ENCODE peak calls at places on chromosomes 5 and 9, in ten cellular contexts. One of them, this sample, is unnamed.

GRCh38 chr9:90642570-90643539 is at the start of gene DIRAS2:
- DNase-seq in amygdala: peak
- DNase-seq in RWPE1: peak
- DNase-seq in KG1: no peak
- DNase-seq in T follicular helper cell: no peak
- DNase-seq in psoas muscle: peak
- DNase-seq in CD4-positive, CD25-positive, alpha-beta regulatory T cell: no peak
- DNase-seq in heart right ventricle: peak
- DNase-seq in EH: peak
- DNase-seq in tibial nerve: no peak
- DNase-seq in this sample: peak

GRCh38 chr9:33524431-33524947 is 438 bp downstream of the ANKRD18B start:
- DNase-seq in psoas muscle: no peak
- DNase-seq in heart right ventricle: no peak
- DNase-seq in T follicular helper cell: peak
- DNase-seq in KG1: no peak
- DNase-seq in RWPE1: no peak
- DNase-seq in tibial nerve: no peak
- DNase-seq in amygdala: no peak
- DNase-seq in EH: no peak
- DNase-seq in CD4-positive, CD25-positive, alpha-beta regulatory T cell: no peak
- DNase-seq in this sample: no peak

GRCh38 chr5:20974423-20974822 is 986.4 kb upstream of the CDH18 start:
- DNase-seq in EH: no peak
- DNase-seq in tibial nerve: no peak
- DNase-seq in amygdala: no peak
- DNase-seq in heart right ventricle: no peak
- DNase-seq in T follicular helper cell: no peak
- DNase-seq in psoas muscle: no peak
- DNase-seq in RWPE1: no peak
- DNase-seq in CD4-positive, CD25-positive, alpha-beta regulatory T cell: no peak
- DNase-seq in KG1: no peak
- DNase-seq in this sample: no peak

GRCh38 chr5:38662088-38662487 is 105.6 kb upstream of the LIFR start:
- DNase-seq in RWPE1: no peak
- DNase-seq in KG1: no peak
- DNase-seq in amygdala: no peak
- DNase-seq in EH: no peak
- DNase-seq in CD4-positive, CD25-positive, alpha-beta regulatory T cell: no peak
- DNase-seq in heart right ventricle: no peak
- DNase-seq in T follicular helper cell: no peak
- DNase-seq in psoas muscle: no peak
- DNase-seq in tibial nerve: no peak
- DNase-seq in this sample: no peak

GRCh38 chr9:127158995-127159801 is 36.8 kb upstream of the ANGPTL2 start:
- DNase-seq in EH: peak
- DNase-seq in tibial nerve: peak
- DNase-seq in KG1: no peak
- DNase-seq in CD4-positive, CD25-positive, alpha-beta regulatory T cell: no peak
- DNase-seq in RWPE1: peak
- DNase-seq in psoas muscle: peak
- DNase-seq in amygdala: peak
- DNase-seq in heart right ventricle: no peak
- DNase-seq in T follicular helper cell: no peak
- DNase-seq in this sample: peak

GRCh38 chr5:135345945-135346731 is 52.9 kb downstream of the MACROH2A1 start:
- DNase-seq in RWPE1: no peak
- DNase-seq in EH: no peak
- DNase-seq in tibial nerve: no peak
- DNase-seq in amygdala: no peak
- DNase-seq in KG1: no peak
- DNase-seq in CD4-positive, CD25-positive, alpha-beta regulatory T cell: no peak
- DNase-seq in psoas muscle: no peak
- DNase-seq in heart right ventricle: no peak
- DNase-seq in T follicular helper cell: no peak
- DNase-seq in this sample: no peak

GRCh38 chr9:77424993-77425392 is 223.1 kb downstream of the GNA14 start:
- DNase-seq in heart right ventricle: no peak
- DNase-seq in T follicular helper cell: no peak
- DNase-seq in psoas muscle: no peak
- DNase-seq in EH: no peak
- DNase-seq in amygdala: no peak
- DNase-seq in KG1: no peak
- DNase-seq in tibial nerve: no peak
- DNase-seq in RWPE1: no peak
- DNase-seq in CD4-positive, CD25-positive, alpha-beta regulatory T cell: no peak
- DNase-seq in this sample: no peak

GRCh38 chr5:56321236-56321881 is 88.2 kb upstream of the ANKRD55 start:
- DNase-seq in amygdala: no peak
- DNase-seq in heart right ventricle: no peak
- DNase-seq in RWPE1: no peak
- DNase-seq in KG1: no peak
- DNase-seq in psoas muscle: no peak
- DNase-seq in T follicular helper cell: no peak
- DNase-seq in EH: no peak
- DNase-seq in CD4-positive, CD25-positive, alpha-beta regulatory T cell: no peak
- DNase-seq in tibial nerve: no peak
- DNase-seq in this sample: no peak

GRCh38 chr9:133526721-133527321 is 2.1 kb upstream of the MYMK start:
- DNase-seq in amygdala: peak
- DNase-seq in psoas muscle: no peak
- DNase-seq in T follicular helper cell: no peak
- DNase-seq in EH: no peak
- DNase-seq in RWPE1: no peak
- DNase-seq in KG1: no peak
- DNase-seq in tibial nerve: no peak
- DNase-seq in heart right ventricle: no peak
- DNase-seq in CD4-positive, CD25-positive, alpha-beta regulatory T cell: no peak
- DNase-seq in this sample: peak

GRCh38 chr5:54959673-54960418 is 25.5 kb downstream of the ESM1 start:
- DNase-seq in heart right ventricle: no peak
- DNase-seq in CD4-positive, CD25-positive, alpha-beta regulatory T cell: no peak
- DNase-seq in KG1: no peak
- DNase-seq in EH: no peak
- DNase-seq in RWPE1: no peak
- DNase-seq in tibial nerve: no peak
- DNase-seq in amygdala: no peak
- DNase-seq in T follicular helper cell: no peak
- DNase-seq in psoas muscle: no peak
- DNase-seq in this sample: no peak

GRCh38 chr5:170262061-170262764 is 29.4 kb downstream of the C5orf58 start:
- DNase-seq in CD4-positive, CD25-positive, alpha-beta regulatory T cell: peak
- DNase-seq in heart right ventricle: no peak
- DNase-seq in RWPE1: no peak
- DNase-seq in T follicular helper cell: peak
- DNase-seq in psoas muscle: no peak
- DNase-seq in EH: no peak
- DNase-seq in KG1: peak
- DNase-seq in tibial nerve: no peak
- DNase-seq in amygdala: no peak
- DNase-seq in this sample: no peak

GRCh38 chr9:89648247-89649000 is 43.6 kb downstream of the GADD45G start:
- DNase-seq in tibial nerve: no peak
- DNase-seq in heart right ventricle: no peak
- DNase-seq in psoas muscle: no peak
- DNase-seq in EH: no peak
- DNase-seq in RWPE1: no peak
- DNase-seq in amygdala: no peak
- DNase-seq in T follicular helper cell: no peak
- DNase-seq in CD4-positive, CD25-positive, alpha-beta regulatory T cell: no peak
- DNase-seq in KG1: no peak
- DNase-seq in this sample: no peak

GRCh38 chr9:105973811-105974407 is 279.6 kb downstream of the TMEM38B start:
- DNase-seq in KG1: no peak
- DNase-seq in heart right ventricle: no peak
- DNase-seq in CD4-positive, CD25-positive, alpha-beta regulatory T cell: no peak
- DNase-seq in tibial nerve: no peak
- DNase-seq in amygdala: no peak
- DNase-seq in RWPE1: no peak
- DNase-seq in psoas muscle: no peak
- DNase-seq in T follicular helper cell: no peak
- DNase-seq in EH: peak
- DNase-seq in this sample: no peak

GRCh38 chr5:67591491-67591890 is 394.9 kb upstream of the CD180 start:
- DNase-seq in heart right ventricle: no peak
- DNase-seq in amygdala: no peak
- DNase-seq in T follicular helper cell: no peak
- DNase-seq in KG1: no peak
- DNase-seq in EH: no peak
- DNase-seq in psoas muscle: no peak
- DNase-seq in CD4-positive, CD25-positive, alpha-beta regulatory T cell: no peak
- DNase-seq in RWPE1: no peak
- DNase-seq in tibial nerve: no peak
- DNase-seq in this sample: no peak

GRCh38 chr5:159412284-159413046 is 82.2 kb upstream of the IL12B start:
- DNase-seq in amygdala: no peak
- DNase-seq in EH: no peak
- DNase-seq in tibial nerve: no peak
- DNase-seq in CD4-positive, CD25-positive, alpha-beta regulatory T cell: peak
- DNase-seq in RWPE1: no peak
- DNase-seq in psoas muscle: no peak
- DNase-seq in KG1: peak
- DNase-seq in T follicular helper cell: peak
- DNase-seq in heart right ventricle: no peak
- DNase-seq in this sample: no peak

GRCh38 chr9:124208571-124208970 is 49.2 kb upstream of the NEK6 start:
- DNase-seq in psoas muscle: no peak
- DNase-seq in amygdala: no peak
- DNase-seq in CD4-positive, CD25-positive, alpha-beta regulatory T cell: no peak
- DNase-seq in KG1: peak
- DNase-seq in heart right ventricle: no peak
- DNase-seq in T follicular helper cell: no peak
- DNase-seq in EH: no peak
- DNase-seq in RWPE1: no peak
- DNase-seq in tibial nerve: no peak
- DNase-seq in this sample: no peak

GRCh38 chr5:157558089-157558595 is 17.4 kb downstream of the ADAM19 start:
- DNase-seq in CD4-positive, CD25-positive, alpha-beta regulatory T cell: no peak
- DNase-seq in EH: peak
- DNase-seq in heart right ventricle: no peak
- DNase-seq in psoas muscle: no peak
- DNase-seq in RWPE1: peak
- DNase-seq in amygdala: no peak
- DNase-seq in T follicular helper cell: no peak
- DNase-seq in tibial nerve: no peak
- DNase-seq in KG1: no peak
- DNase-seq in this sample: no peak

GRCh38 chr5:80139573-80139972 is 104.4 kb downstream of the THBS4 start:
- DNase-seq in tibial nerve: no peak
- DNase-seq in KG1: no peak
- DNase-seq in CD4-positive, CD25-positive, alpha-beta regulatory T cell: no peak
- DNase-seq in psoas muscle: no peak
- DNase-seq in EH: no peak
- DNase-seq in RWPE1: no peak
- DNase-seq in amygdala: no peak
- DNase-seq in T follicular helper cell: no peak
- DNase-seq in heart right ventricle: no peak
- DNase-seq in this sample: no peak

GRCh38 chr9:86714976-86715375 is 232.3 kb downstream of the GAS1 start:
- DNase-seq in T follicular helper cell: no peak
- DNase-seq in psoas muscle: no peak
- DNase-seq in KG1: no peak
- DNase-seq in heart right ventricle: no peak
- DNase-seq in CD4-positive, CD25-positive, alpha-beta regulatory T cell: no peak
- DNase-seq in EH: peak
- DNase-seq in amygdala: no peak
- DNase-seq in tibial nerve: no peak
- DNase-seq in RWPE1: no peak
- DNase-seq in this sample: no peak

GRCh38 chr5:179605026-179605833 is 18.2 kb downstream of the HNRNPH1 start:
- DNase-seq in CD4-positive, CD25-positive, alpha-beta regulatory T cell: no peak
- DNase-seq in EH: no peak
- DNase-seq in RWPE1: no peak
- DNase-seq in psoas muscle: no peak
- DNase-seq in KG1: no peak
- DNase-seq in heart right ventricle: no peak
- DNase-seq in T follicular helper cell: no peak
- DNase-seq in tibial nerve: no peak
- DNase-seq in amygdala: no peak
- DNase-seq in this sample: no peak

GRCh38 chr5:127997131-127997775 is 86.3 kb upstream of the SLC12A2 start:
- DNase-seq in KG1: no peak
- DNase-seq in amygdala: no peak
- DNase-seq in heart right ventricle: no peak
- DNase-seq in CD4-positive, CD25-positive, alpha-beta regulatory T cell: no peak
- DNase-seq in EH: no peak
- DNase-seq in T follicular helper cell: no peak
- DNase-seq in psoas muscle: no peak
- DNase-seq in tibial nerve: no peak
- DNase-seq in RWPE1: no peak
- DNase-seq in this sample: no peak

GRCh38 chr9:2641033-2641432 is 19.4 kb downstream of the VLDLR start:
- DNase-seq in tibial nerve: no peak
- DNase-seq in T follicular helper cell: no peak
- DNase-seq in psoas muscle: no peak
- DNase-seq in EH: no peak
- DNase-seq in CD4-positive, CD25-positive, alpha-beta regulatory T cell: no peak
- DNase-seq in amygdala: no peak
- DNase-seq in KG1: no peak
- DNase-seq in RWPE1: no peak
- DNase-seq in heart right ventricle: no peak
- DNase-seq in this sample: no peak

GRCh38 chr5:132475531-132475930 is 15.0 kb downstream of the IRF1 start:
- DNase-seq in RWPE1: no peak
- DNase-seq in tibial nerve: no peak
- DNase-seq in T follicular helper cell: no peak
- DNase-seq in psoas muscle: no peak
- DNase-seq in heart right ventricle: no peak
- DNase-seq in KG1: no peak
- DNase-seq in EH: no peak
- DNase-seq in amygdala: no peak
- DNase-seq in CD4-positive, CD25-positive, alpha-beta regulatory T cell: no peak
- DNase-seq in this sample: no peak

GRCh38 chr5:134345996-134346395 is 21.0 kb downstream of the CDKL3 start:
- DNase-seq in tibial nerve: no peak
- DNase-seq in psoas muscle: no peak
- DNase-seq in T follicular helper cell: no peak
- DNase-seq in CD4-positive, CD25-positive, alpha-beta regulatory T cell: no peak
- DNase-seq in EH: no peak
- DNase-seq in RWPE1: peak
- DNase-seq in KG1: no peak
- DNase-seq in heart right ventricle: no peak
- DNase-seq in amygdala: no peak
- DNase-seq in this sample: no peak

GRCh38 chr5:108345541-108346171 is 36.2 kb downstream of the FBXL17 start:
- DNase-seq in heart right ventricle: no peak
- DNase-seq in psoas muscle: no peak
- DNase-seq in tibial nerve: no peak
- DNase-seq in KG1: no peak
- DNase-seq in CD4-positive, CD25-positive, alpha-beta regulatory T cell: no peak
- DNase-seq in EH: peak
- DNase-seq in RWPE1: peak
- DNase-seq in T follicular helper cell: no peak
- DNase-seq in amygdala: no peak
- DNase-seq in this sample: peak